ENCODE peak calls at places on chromosomes 11 and 22, in six cellular contexts. W is stomach, R is prostate gland, P is spleen, U is esophagus muscularis mucosa, L is upper lobe of left lung. Z is an unnamed sample.

GRCh38 chr11:133163463-133164419 is 368.6 kb downstream of the OPCML start:
- DNase-seq in W (no peak), L (no peak), P (no peak), R (peak; percentile 20), U (no peak), Z (no peak)

GRCh38 chr11:28569099-28569498 is 460.9 kb downstream of the METTL15 start:
- DNase-seq in P (no peak), W (no peak), R (no peak), U (no peak), L (no peak), Z (no peak)

GRCh38 chr22:39681038-39681861 is 110.7 kb downstream of the CACNA1I start:
- DNase-seq in U (no peak), R (no peak), L (no peak), P (no peak), W (no peak), Z (no peak)

GRCh38 chr22:42438293-42438650 is 6.1 kb upstream of the NFAM1 start:
- DNase-seq in L (no peak), R (no peak), U (no peak), P (no peak), W (no peak), Z (no peak)

GRCh38 chr11:46616551-46617450 is at the start of gene HARBI1:
- DNase-seq in U (peak; percentile 95), R (peak; percentile 81), W (peak; percentile 93), P (peak; percentile 99), L (peak; percentile 93), Z (peak; percentile 92)

GRCh38 chr11:84993386-84993785 is 633.8 kb downstream of the DLG2 start:
- DNase-seq in P (no peak), L (no peak), R (no peak), U (no peak), W (no peak), Z (peak; percentile 11)

GRCh38 chr11:64762277-64762915 is 2.6 kb upstream of the PYGM start:
- DNase-seq in L (no peak), W (peak; percentile 24), U (no peak), R (no peak), P (peak; percentile 61), Z (no peak)

GRCh38 chr22:25403752-25404471 is 160.6 kb upstream of the GRK3 start:
- DNase-seq in U (no peak), L (no peak), R (no peak), P (no peak), W (no peak), Z (no peak)

GRCh38 chr11:28110839-28111235 is 2.6 kb downstream of the METTL15 start:
- DNase-seq in L (no peak), R (no peak), U (no peak), P (no peak), W (no peak), Z (no peak)

DNA sequence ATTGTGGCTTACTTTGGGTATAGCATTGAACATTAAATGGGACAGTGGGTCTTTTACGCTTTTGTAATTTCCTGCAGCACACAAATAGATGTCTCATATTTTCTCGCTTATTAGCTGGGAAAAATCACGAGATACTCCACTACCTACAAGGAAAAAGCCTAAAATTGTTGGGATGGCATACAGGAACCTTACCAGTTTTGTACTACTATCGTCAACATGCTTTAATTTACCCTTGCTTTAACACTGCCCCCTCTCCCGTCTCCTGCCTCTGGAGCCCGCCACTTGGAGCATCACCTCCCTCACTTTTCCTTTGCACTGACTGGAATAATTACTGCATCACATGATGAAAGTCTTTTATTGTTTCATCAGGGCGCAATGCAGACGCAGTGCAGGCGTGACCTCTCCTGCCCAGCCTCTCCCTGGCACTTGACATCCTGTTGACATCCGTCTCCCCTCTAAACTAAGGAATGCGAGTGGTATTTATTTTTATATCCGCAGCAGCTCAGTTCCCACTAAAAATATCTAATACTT is 1.0 kb upstream of the FNBP4 start:
- DNase-seq in W (peak; percentile 49), L (peak; percentile 87), R (peak; percentile 51), U (no peak), P (peak; percentile 81), Z (peak; percentile 72)
- TF ChIP-seq POLR2A in W (peak; percentile 57), L (peak; percentile 77), R (peak; percentile 76), U (peak; percentile 84), P (peak; percentile 46), Z (peak; percentile 92)

DNA sequence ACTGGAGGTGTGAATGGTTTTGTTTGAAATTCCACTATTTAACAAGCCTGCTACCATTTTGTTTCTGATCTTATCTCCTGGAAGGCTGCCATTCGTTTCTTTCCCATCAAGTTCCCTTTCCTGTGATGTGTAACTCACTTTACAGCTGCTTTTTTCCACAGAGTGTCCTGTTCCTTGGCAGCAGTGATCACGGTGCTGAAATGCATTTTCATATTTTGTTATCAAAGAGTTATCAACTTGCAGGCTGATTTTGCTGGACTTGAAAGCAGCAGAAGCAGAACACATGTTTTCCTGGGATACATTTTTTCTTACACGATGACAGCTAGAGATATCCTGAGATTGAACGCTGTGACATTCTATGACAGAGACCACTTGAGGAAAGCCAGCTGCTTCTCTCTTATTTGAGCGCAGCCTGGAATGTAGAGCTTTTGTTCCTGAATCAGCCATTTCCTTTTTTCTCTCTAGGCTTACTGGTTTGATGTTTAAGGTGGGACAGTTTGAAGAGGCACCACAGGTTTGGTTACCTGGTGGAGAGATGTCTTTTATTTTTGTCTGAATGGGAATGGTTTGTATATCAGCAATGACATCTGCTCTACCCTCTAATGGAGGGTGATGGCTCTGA is 34.7 kb downstream of the PRR14L start:
- DNase-seq in U (no peak), W (no peak), L (no peak), P (no peak), R (no peak), Z (no peak)
- H3K27me3 ChIP-seq in U (no peaks in the 10 kb centered on the region), W (no peaks in the 10 kb centered on the region), L (no peaks in the 10 kb centered on the region), P (no peaks in the 10 kb centered on the region), R (no peaks in the 10 kb centered on the region), Z (no peaks in the 10 kb centered on the region)

GRCh38 chr11:62546937-62547625 is 475 bp upstream of the AHNAK start:
- DNase-seq in W (no peak), R (peak; percentile 28), L (no peak), P (no peak), U (no peak), Z (peak; percentile 54)

GRCh38 chr11:62544521-62545436 is 1.8 kb downstream of the AHNAK start:
- DNase-seq in U (no peak), L (no peak), W (no peak), R (no peak), P (no peak), Z (peak; percentile 68)

GRCh38 chr11:62546244-62546936 is at the start of gene AHNAK:
- DNase-seq in U (no peak), P (peak; percentile 93), W (peak; percentile 87), L (peak; percentile 86), R (peak; percentile 92), Z (peak; percentile 92)

GRCh38 chr11:62543680-62544444 is 2.7 kb downstream of the AHNAK start:
- DNase-seq in L (no peak), W (no peak), U (no peak), P (no peak), R (peak; percentile 25), Z (no peak)

GRCh38 chr11:62545437-62546243 is 966 bp downstream of the AHNAK start:
- DNase-seq in R (peak; percentile 92), L (peak; percentile 88), W (peak; percentile 89), P (peak; percentile 87), U (peak; percentile 97), Z (peak; percentile 93)
- TF ChIP-seq POLR2AphosphoS5 in R (peak; percentile 93), L (peak; percentile 75), W (peak; percentile 47), P (peak; percentile 68), U (peak; percentile 83), Z (peak; percentile 78)

GRCh38 chr22:30584441-30584840 is 7.3 kb downstream of the PES1 start:
- DNase-seq in W (no peak), R (no peak), U (no peak), L (no peak), P (no peak), Z (no peak)
- TF ChIP-seq POLR2A in W (no peak), R (no peak), U (no peak), L (no peak), P (no peak), Z (no peak)

GRCh38 chr11:69708731-69709401 is 5.0 kb upstream of the FGF19 start:
- DNase-seq in R (no peak), W (no peak), U (no peak), L (no peak), P (no peak), Z (no peak)

GRCh38 chr11:69716099-69716498 is 12.3 kb upstream of the FGF19 start:
- DNase-seq in L (no peak), P (no peak), U (no peak), R (no peak), W (no peak), Z (no peak)

GRCh38 chr11:69707156-69707555 is 3.3 kb upstream of the FGF19 start:
- DNase-seq in L (no peak), W (peak; percentile 34), R (peak; percentile 42), U (no peak), P (no peak), Z (no peak)

GRCh38 chr11:69715446-69715845 is 11.6 kb upstream of the FGF19 start:
- DNase-seq in P (no peak), L (no peak), U (no peak), W (no peak), R (no peak), Z (no peak)

GRCh38 chr11:69711824-69712801 is 8.3 kb upstream of the FGF19 start:
- DNase-seq in P (peak; percentile 68), R (no peak), L (no peak), W (no peak), U (no peak), Z (no peak)
- H3K27me3 ChIP-seq in P (peaks cover 26% of the 10 kb centered on the region), R (no peaks in the 10 kb centered on the region), L (no peaks in the 10 kb centered on the region), W (peaks cover 76% of the 10 kb centered on the region), U (peaks cover 79% of the 10 kb centered on the region), Z (peaks cover 35% of the 10 kb centered on the region)

GRCh38 chr11:128908391-128909246 is 17.5 kb downstream of the KCNJ5 start:
- DNase-seq in W (peak; percentile 78), L (peak; percentile 70), R (peak; percentile 68), U (no peak), P (no peak), Z (peak; percentile 63)
- TF ChIP-seq POLR2AphosphoS5 in W (no peak), L (no peak), R (peak; percentile 29), U (no peak), P (peak; percentile 66), Z (no peak)